ENCODE peak calls at places on chromosomes 6 and 20, in five cellular contexts. H is stomach, D is coronary artery, S is heart left ventricle, B is right cardiac atrium. Q is an unnamed sample.

GRCh38 chr6:145891126-145891525 is 73.0 kb downstream of the SHPRH start:
- DNase-seq in B (no peak), H (no peak), S (no peak), D (no peak), Q (no peak)

GRCh38 chr6:43973351-43973750 is 153.9 kb downstream of the MRPL14 start:
- DNase-seq in H (peak), B (no peak), D (no peak), S (no peak), Q (no peak)

GRCh38 chr6:18307006-18307405 is 42.7 kb upstream of the DEK start:
- DNase-seq in D (no peak), H (no peak), S (no peak), B (no peak), Q (no peak)

GRCh38 chr6:119284861-119285521 is 64.6 kb downstream of the MAN1A1 start:
- DNase-seq in H (no peak), D (no peak), B (no peak), S (no peak), Q (no peak)

GRCh38 chr20:62315773-62316172 is 13.0 kb downstream of the ADRM1 start:
- DNase-seq in S (no peak), H (no peak), B (no peak), D (no peak), Q (no peak)

GRCh38 chr6:161265975-161266374 is 7.9 kb downstream of the AGPAT4 start:
- DNase-seq in D (no peak), H (no peak), B (no peak), S (no peak), Q (no peak)

GRCh38 chr6:84867521-84867920 is 103.1 kb upstream of the TBX18 start:
- DNase-seq in S (no peak), H (no peak), D (no peak), B (no peak), Q (no peak)

GRCh38 chr20:42530855-42531674 is 658.6 kb downstream of the PTPRT start:
- DNase-seq in B (no peak), H (no peak), S (no peak), D (no peak), Q (no peak)

GRCh38 chr6:165455488-165455887 is 146.1 kb upstream of the C6orf118 start:
- DNase-seq in H (no peak), B (no peak), S (no peak), D (no peak), Q (no peak)

GRCh38 chr6:107132330-107132954 is 17.1 kb upstream of the BEND3 start:
- DNase-seq in S (no peak), H (no peak), D (no peak), B (peak), Q (no peak)

GRCh38 chr6:89084954-89085353 is 4.4 kb downstream of the PNRC1 start:
- DNase-seq in S (no peak), D (no peak), H (no peak), B (no peak), Q (no peak)

GRCh38 chr6:169665289-169665688 is 36.5 kb downstream of the WDR27 start:
- DNase-seq in S (no peak), H (no peak), D (no peak), B (no peak), Q (no peak)

GRCh38 chr6:138593100-138593877 is 94.0 kb upstream of the NHSL1 start:
- DNase-seq in H (peak), D (no peak), B (peak), S (no peak), Q (no peak)
- H3K27ac ChIP-seq in H (peak), D (peak), B (peak), S (peak), Q (peak)

GRCh38 chr20:48901326-48901725 is 20.2 kb upstream of the ARFGEF2 start:
- DNase-seq in S (no peak), D (no peak), H (no peak), B (no peak), Q (no peak)

GRCh38 chr20:48899881-48900280 is 21.6 kb upstream of the ARFGEF2 start:
- DNase-seq in D (no peak), B (no peak), H (no peak), S (no peak), Q (no peak)

GRCh38 chr20:48898210-48898609 is 23.3 kb upstream of the ARFGEF2 start:
- DNase-seq in B (no peak), D (no peak), S (no peak), H (no peak), Q (no peak)

GRCh38 chr20:48898896-48899513 is 22.5 kb upstream of the ARFGEF2 start:
- DNase-seq in D (no peak), H (no peak), S (no peak), B (no peak), Q (no peak)

GRCh38 chr20:48897298-48898044 is 24.0 kb upstream of the ARFGEF2 start:
- DNase-seq in B (no peak), H (no peak), S (no peak), D (no peak), Q (no peak)
- H3K27ac ChIP-seq in B (no peak), H (no peak), S (no peak), D (no peak), Q (no peak)

GRCh38 chr20:25272223-25273000 is 24.5 kb downstream of the PYGB start:
- DNase-seq in S (peak), H (peak), D (no peak), B (no peak), Q (peak)
- H3K27ac ChIP-seq in S (no peak), H (no peak), D (no peak), B (no peak), Q (no peak)

DNA sequence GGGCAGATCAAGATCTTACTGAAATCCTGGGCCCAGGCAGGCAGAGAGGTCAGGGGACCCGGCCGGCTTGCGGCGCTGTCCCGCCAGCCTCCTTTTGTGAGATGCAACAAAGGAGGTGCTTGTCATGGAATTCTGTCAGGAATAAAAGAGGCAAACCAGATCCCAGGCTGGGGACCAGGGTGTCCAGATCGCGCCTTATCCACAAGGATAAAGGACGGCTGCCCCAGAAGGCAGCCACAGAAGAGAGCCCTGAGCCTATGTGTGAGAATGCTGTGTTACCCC is 42.6 kb upstream of the CDH22 start:
- DNase-seq in H (no peak), D (no peak), B (no peak), S (no peak), Q (no peak)
- H3K27ac ChIP-seq in H (no peak), D (no peak), B (no peak), S (no peak), Q (peak)